ENCODE peak calls at places on chromosome X, in four cellular contexts. A is Panc1, K is K562, M is HepG2. D is an unnamed sample.

GRCh38 chrX:132740316-132741123 is 217.9 kb downstream of the HS6ST2 start:
- DNase-seq in M (no peak), K (peak; percentile 27), A (peak; percentile 10), D (no peak)

GRCh38 chrX:2397648-2398340 is 103.0 kb downstream of the DHRSX start:
- DNase-seq in K (no peak), M (no peak), A (no peak), D (peak; percentile 42)

GRCh38 chrX:131802836-131803626 is 220.1 kb upstream of the STK26 start:
- DNase-seq in M (no peak), A (no peak), K (peak; percentile 39), D (no peak)

GRCh38 chrX:40863671-40864070 is 128.3 kb upstream of the MED14 start:
- DNase-seq in A (no peak), M (no peak), K (no peak), D (no peak)

GRCh38 chrX:153818571-153819397 is 11.6 kb downstream of the PDZD4 start:
- DNase-seq in K (peak; percentile 91), M (no peak), A (no peak), D (no peak)

GRCh38 chrX:129933700-129934099 is 27.7 kb downstream of the UTP14A start:
- DNase-seq in A (no peak), K (no peak), M (no peak), D (no peak)

GRCh38 chrX:131626681-131627296 is 82.9 kb downstream of the OR13H1 start:
- DNase-seq in A (no peak), M (no peak), K (no peak), D (peak; percentile 1)

GRCh38 chrX:100407784-100408642 is 2.1 kb downstream of the PCDH19 start:
- DNase-seq in A (no peak), K (no peak), M (no peak), D (no peak)

GRCh38 chrX:123859828-123860505 is at the start of gene XIAP:
- DNase-seq in A (peak; percentile 59), M (peak; percentile 82), K (peak; percentile 86), D (peak; percentile 71)

GRCh38 chrX:109782994-109783711 is 50.1 kb upstream of the ACSL4 start:
- DNase-seq in K (no peak), M (no peak), A (no peak), D (no peak)

DNA sequence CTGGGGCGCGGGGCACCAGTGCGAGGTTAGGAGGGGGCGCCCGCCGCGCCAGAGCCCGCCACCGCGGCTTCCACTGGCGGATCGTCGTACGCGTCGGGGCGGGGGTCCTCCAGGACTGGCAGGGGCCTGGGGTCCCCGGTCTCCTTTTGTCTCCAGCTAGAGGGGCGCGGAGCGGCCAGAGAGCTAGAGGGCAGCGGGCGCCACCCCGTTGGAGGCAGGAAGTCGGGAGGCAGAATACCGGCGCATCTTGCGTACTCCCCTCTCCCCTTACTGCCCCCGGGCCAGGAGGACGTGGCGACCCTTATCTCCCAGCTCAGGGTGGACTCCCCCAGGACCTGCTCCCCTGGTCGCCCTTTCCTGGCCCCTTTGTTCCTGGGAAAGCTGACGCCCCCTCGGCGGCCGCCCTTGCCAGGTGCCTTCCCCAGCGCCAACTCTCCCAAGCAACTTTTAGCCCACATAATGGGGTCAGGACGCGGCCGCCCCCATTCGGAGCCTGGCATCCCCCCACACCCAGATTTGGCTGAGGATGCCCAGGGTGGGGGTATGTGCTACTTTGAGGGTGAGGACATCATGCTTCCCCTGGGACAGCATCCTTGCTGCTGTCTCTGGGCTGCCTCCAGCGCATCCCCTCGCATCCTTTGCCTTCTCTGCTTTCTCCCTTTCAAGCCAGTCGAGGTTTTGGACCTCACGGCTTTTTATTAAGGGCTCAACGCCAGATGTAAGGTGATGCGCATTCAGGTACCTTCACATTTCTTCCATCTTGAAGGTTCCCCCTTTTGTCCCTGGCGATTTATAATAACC is 976 bp downstream of the CNKSR2 start:
- DNase-seq in K (no peak), M (no peak), A (no peak), D (no peak)
- TF ChIP-seq TCF7L2 in K (no peak), M (no peak), A (no peak), D (no peak)

GRCh38 chrX:78102100-78102499 is 1.9 kb upstream of the PGK1 start:
- DNase-seq in K (no peak), A (no peak), M (no peak), D (no peak)
- TF ChIP-seq TCF7L2 in K (no peak), A (no peak), M (no peak), D (no peak)

DNA sequence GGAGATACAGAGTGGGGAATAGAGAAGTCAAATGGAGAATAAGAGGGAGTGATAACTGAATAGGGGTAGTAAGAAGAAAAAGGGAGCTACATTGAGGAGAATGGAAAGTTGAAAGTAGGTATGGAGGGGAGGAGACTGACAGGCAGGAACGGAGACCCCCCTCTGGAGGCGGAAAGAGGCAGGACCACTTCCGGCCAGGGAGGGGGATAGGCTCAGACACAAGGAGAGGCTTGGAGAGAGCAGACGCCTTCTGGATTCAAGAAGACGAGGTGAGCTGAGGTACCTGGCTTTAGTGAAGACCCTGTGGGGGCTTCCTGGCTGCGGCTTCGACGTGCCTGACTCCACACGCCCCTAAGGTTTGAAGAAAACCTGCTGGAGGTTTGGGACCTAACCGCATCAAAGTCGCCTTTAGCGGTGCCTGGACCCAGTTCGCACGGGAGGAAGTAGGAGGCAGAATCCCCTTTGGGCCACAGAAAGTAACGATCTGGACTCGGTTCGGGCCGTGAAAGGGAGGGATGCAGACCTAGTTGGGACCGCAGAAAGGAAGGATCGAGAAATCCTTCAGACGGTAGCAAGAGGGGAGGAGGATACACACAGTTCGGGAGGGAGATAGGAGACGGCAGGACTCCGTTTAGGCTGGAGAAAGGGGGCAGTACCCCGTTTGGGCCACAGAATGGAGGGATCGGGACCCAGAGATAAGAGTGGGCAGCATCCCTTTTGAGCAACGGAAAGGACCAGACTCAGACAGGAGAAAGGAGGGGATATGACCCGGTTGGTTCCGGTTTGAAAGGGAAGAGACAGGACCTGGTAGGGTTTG is at the start of gene TRO:
- DNase-seq in A (no peak), K (no peak), M (no peak), D (no peak)
- TF ChIP-seq TCF7L2 in A (no peak), K (no peak), M (no peak), D (no peak)

DNA sequence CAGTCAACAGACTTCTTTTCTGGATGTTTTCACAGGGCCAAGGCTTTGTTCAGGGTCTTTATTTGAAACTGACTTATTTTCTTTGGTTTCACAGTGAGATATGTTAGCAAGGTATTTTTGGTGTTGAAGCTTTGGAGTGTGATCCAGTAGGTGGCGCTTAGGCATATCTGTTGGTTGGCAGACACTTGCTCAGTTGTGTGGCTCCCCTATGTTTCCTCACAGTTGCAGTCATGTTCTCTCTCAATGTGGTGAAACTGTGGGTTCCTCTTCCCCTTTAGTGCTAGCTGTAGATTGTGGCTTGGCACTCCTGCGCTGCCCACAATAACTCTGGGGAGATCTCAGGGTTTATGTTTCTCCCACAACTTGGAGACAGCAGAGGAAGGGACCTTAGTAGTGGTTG is 460.8 kb downstream of the SLITRK2 start:
- DNase-seq in M (no peak), A (no peak), K (no peak), D (no peak)
- TF ChIP-seq TCF7L2 in M (no peak), A (no peak), K (no peak), D (no peak)

DNA sequence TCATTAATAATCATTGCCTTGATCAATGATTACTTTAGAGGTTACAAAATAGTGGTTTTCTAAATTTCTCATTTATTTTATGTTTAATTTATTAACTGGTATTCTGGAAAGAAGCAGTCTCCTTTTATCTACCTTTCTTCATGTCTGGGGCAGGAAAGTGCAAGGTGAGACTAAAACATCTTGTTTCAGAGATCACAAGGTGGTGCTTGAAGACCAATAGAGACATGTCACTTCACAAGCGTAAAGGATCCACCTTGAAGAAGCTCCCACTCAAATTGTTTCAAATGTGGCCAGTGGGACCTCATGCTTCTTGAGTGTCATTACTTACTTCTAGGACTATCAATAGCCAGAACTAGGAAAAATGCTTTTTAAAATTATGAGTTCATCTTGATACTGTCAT is 1568.7 kb downstream of the RPA4 start:
- DNase-seq in K (no peak), M (no peak), A (no peak), D (no peak)
- TF ChIP-seq TCF7L2 in K (no peak), M (no peak), A (no peak), D (no peak)

DNA sequence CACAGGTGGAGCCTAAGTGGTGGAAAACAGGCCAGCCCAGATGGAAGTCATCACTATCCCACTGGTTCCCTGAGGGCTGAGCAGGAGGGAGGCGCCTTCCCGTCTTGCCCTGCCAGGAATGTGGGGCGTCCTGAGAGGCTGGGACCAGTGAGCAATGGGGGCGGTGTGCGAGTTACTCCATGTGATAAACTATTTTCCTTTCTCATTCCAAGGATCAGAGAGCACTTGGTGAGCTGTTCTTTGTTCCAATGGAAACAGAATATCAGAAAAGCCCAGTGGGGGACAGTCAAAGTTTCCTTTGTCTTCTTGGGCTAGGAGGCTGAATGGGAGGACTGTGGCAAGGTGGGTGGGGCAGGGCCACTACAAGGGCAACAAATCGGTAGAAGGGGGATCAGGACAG is 86.2 kb downstream of the NHSL2 start:
- DNase-seq in M (no peak), A (no peak), K (no peak), D (no peak)
- TF ChIP-seq TCF7L2 in M (no peak), A (no peak), K (no peak), D (no peak)

GRCh38 chrX:137041329-137041728 is 7.5 kb upstream of the GPR101 start:
- DNase-seq in M (no peak), A (no peak), K (no peak), D (no peak)
- TF ChIP-seq TCF7L2 in M (no peak), A (no peak), K (no peak), D (no peak)

DNA sequence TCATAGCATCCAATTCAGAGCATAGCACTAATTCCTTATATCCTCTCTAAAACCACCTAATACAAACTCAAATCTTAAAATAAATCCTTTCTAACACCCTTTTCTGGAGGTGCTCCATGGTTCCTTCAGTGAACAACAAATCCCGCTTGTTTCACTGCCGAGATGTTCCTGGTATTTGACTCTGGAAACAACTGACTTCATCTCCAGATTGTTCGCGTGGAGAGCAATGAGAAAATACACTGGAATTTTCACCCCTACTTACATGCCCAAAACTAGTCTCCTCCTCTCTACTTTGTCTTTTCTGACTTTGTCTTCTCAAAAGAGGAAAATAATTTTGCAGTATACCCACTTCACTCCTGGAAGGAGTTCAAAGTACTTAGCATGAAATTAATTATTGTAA is 129.0 kb downstream of the PLS3 start:
- DNase-seq in A (no peak), M (no peak), K (no peak), D (no peak)
- TF ChIP-seq TCF7L2 in A (no peak), M (no peak), K (no peak), D (no peak)

DNA sequence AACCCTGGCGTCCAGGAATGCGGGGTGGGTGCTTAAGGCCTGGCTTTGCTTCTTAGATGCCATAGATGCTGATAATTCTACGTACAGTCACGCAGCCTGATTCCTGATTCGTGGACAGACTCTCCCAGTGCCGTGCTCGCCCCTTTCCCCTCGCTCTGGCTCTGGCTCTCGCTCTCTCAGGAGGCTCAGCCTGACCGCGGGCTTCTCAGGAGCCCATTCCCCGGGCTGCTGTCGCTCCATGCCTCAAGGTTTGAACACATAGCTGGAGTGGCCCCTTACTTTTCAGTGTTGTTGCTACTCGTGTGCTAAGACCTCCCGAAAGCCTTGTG is 59.2 kb upstream of the ZC4H2 start:
- DNase-seq in M (no peak), K (peak; percentile 5), A (no peak), D (no peak)
- TF ChIP-seq TCF7L2 in M (no peak), K (no peak), A (no peak), D (no peak)

GRCh38 chrX:111168314-111168713 is 72.3 kb downstream of the PAK3 start:
- DNase-seq in K (no peak), A (no peak), M (peak; percentile 0), D (no peak)
- TF ChIP-seq TCF7L2 in K (no peak), A (no peak), M (no peak), D (no peak)